ENCODE peak calls at places on chromosomes 7 and 10, in four cellular contexts. One of them, this sample, is unnamed.

GRCh38 chr7:74467876-74468275 is 14.2 kb downstream of the GTF2IRD1 start:
- DNase-seq in NCI-H2171: no peak
- DNase-seq in HFFc6: no peak
- DNase-seq in putamen: no peak
- DNase-seq in this sample: no peak

GRCh38 chr7:101743241-101743994 is 74.0 kb upstream of the CUX1 start:
- DNase-seq in NCI-H2171: peak
- DNase-seq in HFFc6: peak
- DNase-seq in putamen: peak
- DNase-seq in this sample: peak

GRCh38 chr10:88990528-88991160 is at the start of gene FAS:
- DNase-seq in NCI-H2171: no peak
- DNase-seq in HFFc6: peak
- DNase-seq in putamen: no peak
- DNase-seq in this sample: peak

GRCh38 chr7:22586806-22587180 is 86.8 kb upstream of the STEAP1B start:
- DNase-seq in NCI-H2171: no peak
- DNase-seq in HFFc6: peak
- DNase-seq in putamen: no peak
- DNase-seq in this sample: no peak

GRCh38 chr7:105982388-105982787 is 19.3 kb downstream of the CDHR3 start:
- DNase-seq in NCI-H2171: peak
- DNase-seq in HFFc6: no peak
- DNase-seq in putamen: no peak
- DNase-seq in this sample: no peak

GRCh38 chr10:125843603-125844329 is 20.4 kb downstream of the BCCIP start:
- DNase-seq in NCI-H2171: no peak
- DNase-seq in HFFc6: no peak
- DNase-seq in putamen: no peak
- DNase-seq in this sample: no peak

GRCh38 chr7:123012435-123012834 is 16.9 kb upstream of the TAS2R16 start:
- DNase-seq in NCI-H2171: no peak
- DNase-seq in HFFc6: no peak
- DNase-seq in putamen: no peak
- DNase-seq in this sample: no peak

GRCh38 chr10:117663750-117664149 is 121.2 kb downstream of the EMX2 start:
- DNase-seq in NCI-H2171: no peak
- DNase-seq in HFFc6: no peak
- DNase-seq in putamen: no peak
- DNase-seq in this sample: peak

GRCh38 chr10:63711866-63712716 is 190.9 kb downstream of the REEP3 start:
- DNase-seq in NCI-H2171: peak
- DNase-seq in HFFc6: peak
- DNase-seq in putamen: peak
- DNase-seq in this sample: peak

GRCh38 chr10:38054361-38054797 is 39.8 kb upstream of the ZNF37A start:
- DNase-seq in NCI-H2171: no peak
- DNase-seq in HFFc6: peak
- DNase-seq in putamen: no peak
- DNase-seq in this sample: peak

GRCh38 chr10:78948616-78949015 is 120.2 kb upstream of the ZMIZ1 start:
- DNase-seq in NCI-H2171: no peak
- DNase-seq in HFFc6: no peak
- DNase-seq in putamen: no peak
- DNase-seq in this sample: no peak

GRCh38 chr7:131074585-131074984 is 253.1 kb upstream of the MKLN1 start:
- DNase-seq in NCI-H2171: no peak
- DNase-seq in HFFc6: no peak
- DNase-seq in putamen: peak
- DNase-seq in this sample: no peak

GRCh38 chr10:70324341-70324861 is 40.6 kb upstream of the NPFFR1 start:
- DNase-seq in NCI-H2171: no peak
- DNase-seq in HFFc6: no peak
- DNase-seq in putamen: no peak
- DNase-seq in this sample: no peak

GRCh38 chr10:110392860-110393732 is 88.4 kb upstream of the SMNDC1 start:
- DNase-seq in NCI-H2171: no peak
- DNase-seq in HFFc6: peak
- DNase-seq in putamen: peak
- DNase-seq in this sample: no peak

GRCh38 chr7:149495785-149496641 is 1.6 kb downstream of the ZNF746 start:
- DNase-seq in NCI-H2171: no peak
- DNase-seq in HFFc6: peak
- DNase-seq in putamen: no peak
- DNase-seq in this sample: peak

GRCh38 chr7:17144313-17144712 is 154.1 kb upstream of the AHR start:
- DNase-seq in NCI-H2171: no peak
- DNase-seq in HFFc6: peak
- DNase-seq in putamen: no peak
- DNase-seq in this sample: peak

GRCh38 chr7:27453702-27454405 is 208.8 kb downstream of the HIBADH start:
- DNase-seq in NCI-H2171: no peak
- DNase-seq in HFFc6: peak
- DNase-seq in putamen: no peak
- DNase-seq in this sample: peak

GRCh38 chr7:1765336-1765735 is 95.3 kb downstream of the ELFN1 start:
- DNase-seq in NCI-H2171: no peak
- DNase-seq in HFFc6: no peak
- DNase-seq in putamen: no peak
- DNase-seq in this sample: no peak

GRCh38 chr10:95693331-95693667 is 428 bp downstream of the TCTN3 start:
- DNase-seq in NCI-H2171: no peak
- DNase-seq in HFFc6: no peak
- DNase-seq in putamen: no peak
- DNase-seq in this sample: no peak

GRCh38 chr10:90181251-90181691 is 479.9 kb downstream of the KIF20B start:
- DNase-seq in NCI-H2171: no peak
- DNase-seq in HFFc6: no peak
- DNase-seq in putamen: no peak
- DNase-seq in this sample: no peak

GRCh38 chr7:22865607-22865970 is 42.9 kb upstream of the TOMM7 start:
- DNase-seq in NCI-H2171: no peak
- DNase-seq in HFFc6: peak
- DNase-seq in putamen: no peak
- DNase-seq in this sample: no peak

GRCh38 chr10:71293446-71294090 is 25.5 kb upstream of the SLC29A3 start:
- DNase-seq in NCI-H2171: no peak
- DNase-seq in HFFc6: no peak
- DNase-seq in putamen: no peak
- DNase-seq in this sample: no peak

GRCh38 chr10:125029584-125030242 is 87.8 kb downstream of the ZRANB1 start:
- DNase-seq in NCI-H2171: no peak
- DNase-seq in HFFc6: peak
- DNase-seq in putamen: no peak
- DNase-seq in this sample: peak

GRCh38 chr7:132508724-132509348 is 67.4 kb downstream of the PLXNA4 start:
- DNase-seq in NCI-H2171: no peak
- DNase-seq in HFFc6: no peak
- DNase-seq in putamen: no peak
- DNase-seq in this sample: no peak

GRCh38 chr10:110546077-110546476 is 21.4 kb upstream of the SMC3 start:
- DNase-seq in NCI-H2171: no peak
- DNase-seq in HFFc6: no peak
- DNase-seq in putamen: no peak
- DNase-seq in this sample: no peak

GRCh38 chr7:111232249-111233084 is 141.5 kb downstream of the LRRN3 start:
- DNase-seq in NCI-H2171: no peak
- DNase-seq in HFFc6: peak
- DNase-seq in putamen: no peak
- DNase-seq in this sample: peak

GRCh38 chr7:128812514-128813168 is 17.6 kb upstream of the FLNC start:
- DNase-seq in NCI-H2171: no peak
- DNase-seq in HFFc6: no peak
- DNase-seq in putamen: no peak
- DNase-seq in this sample: no peak

GRCh38 chr10:62426086-62426485 is 51.9 kb downstream of the ZNF365 start:
- DNase-seq in NCI-H2171: no peak
- DNase-seq in HFFc6: peak
- DNase-seq in putamen: peak
- DNase-seq in this sample: peak

GRCh38 chr7:3712841-3713240 is 411.8 kb downstream of the SDK1 start:
- DNase-seq in NCI-H2171: peak
- DNase-seq in HFFc6: no peak
- DNase-seq in putamen: no peak
- DNase-seq in this sample: no peak

GRCh38 chr7:142420554-142421362 is 162.9 kb upstream of the PRSS58 start:
- DNase-seq in NCI-H2171: no peak
- DNase-seq in HFFc6: peak
- DNase-seq in putamen: no peak
- DNase-seq in this sample: no peak

GRCh38 chr7:41232086-41232485 is 470.8 kb downstream of the INHBA start:
- DNase-seq in NCI-H2171: no peak
- DNase-seq in HFFc6: no peak
- DNase-seq in putamen: no peak
- DNase-seq in this sample: no peak

GRCh38 chr10:125547010-125547650 is 135.8 kb downstream of the TEX36 start:
- DNase-seq in NCI-H2171: no peak
- DNase-seq in HFFc6: no peak
- DNase-seq in putamen: no peak
- DNase-seq in this sample: no peak

GRCh38 chr10:101032637-101033201 is 1.7 kb downstream of the SFXN3 start:
- DNase-seq in NCI-H2171: no peak
- DNase-seq in HFFc6: peak
- DNase-seq in putamen: peak
- DNase-seq in this sample: peak

GRCh38 chr10:13099144-13099665 is 758 bp upstream of the OPTN start:
- DNase-seq in NCI-H2171: peak
- DNase-seq in HFFc6: peak
- DNase-seq in putamen: peak
- DNase-seq in this sample: peak

GRCh38 chr10:91838199-91838598 is 40.0 kb downstream of the TNKS2 start:
- DNase-seq in NCI-H2171: peak
- DNase-seq in HFFc6: no peak
- DNase-seq in putamen: no peak
- DNase-seq in this sample: no peak

GRCh38 chr7:25995893-25996529 is 156.0 kb upstream of the NFE2L3 start:
- DNase-seq in NCI-H2171: no peak
- DNase-seq in HFFc6: no peak
- DNase-seq in putamen: no peak
- DNase-seq in this sample: no peak

GRCh38 chr7:28075674-28076358 is 104.8 kb downstream of the JAZF1 start:
- DNase-seq in NCI-H2171: no peak
- DNase-seq in HFFc6: no peak
- DNase-seq in putamen: no peak
- DNase-seq in this sample: peak

GRCh38 chr7:34060548-34060947 is 155.2 kb downstream of the BMPER start:
- DNase-seq in NCI-H2171: no peak
- DNase-seq in HFFc6: peak
- DNase-seq in putamen: no peak
- DNase-seq in this sample: peak